ENCODE peak calls at places on chromosomes 7 and 10, in nine cellular contexts. B, F, P, N, V, X, E, W and U are unnamed samples.

GRCh38 chr10:116216676-116217075 is 56.3 kb downstream of the GFRA1 start:
- DNase-seq in B (no peak), F (no peak), P (no peak), N (no peak), V (no peak), X (no peak), E (peak; percentile 25), W (no peak), U (no peak)

GRCh38 chr10:128774979-128775378 is 648.8 kb upstream of the MKI67 start:
- DNase-seq in B (no peak), F (no peak), P (no peak), N (no peak), V (no peak), X (no peak), E (no peak), W (no peak), U (no peak)

GRCh38 chr7:128792471-128793183 is 859 bp downstream of the CCDC136 start:
- DNase-seq in B (no peak), F (no peak), P (no peak), N (no peak), V (no peak), X (no peak), E (no peak), W (no peak), U (no peak)

GRCh38 chr10:59073456-59074053 is 102.9 kb upstream of the PHYHIPL start:
- DNase-seq in B (no peak), F (no peak), P (no peak), N (no peak), V (no peak), X (no peak), E (no peak), W (no peak), U (peak; percentile 50)

GRCh38 chr7:55420535-55420934 is 55.4 kb downstream of the LANCL2 start:
- DNase-seq in B (peak; percentile 13), F (peak; percentile 33), P (no peak), N (peak; percentile 65), V (no peak), X (no peak), E (peak; percentile 52), W (no peak), U (no peak)

GRCh38 chr10:124049484-124049883 is 43.9 kb downstream of the CHST15 start:
- DNase-seq in B (no peak), F (peak; percentile 12), P (no peak), N (no peak), V (no peak), X (no peak), E (no peak), W (no peak), U (no peak)

GRCh38 chr10:102600816-102601215 is 43.5 kb upstream of the TRIM8 start:
- DNase-seq in B (no peak), F (no peak), P (no peak), N (no peak), V (no peak), X (no peak), E (no peak), W (no peak), U (no peak)

GRCh38 chr10:8404721-8405120 is 350.2 kb downstream of the GATA3 start:
- DNase-seq in B (no peak), F (no peak), P (no peak), N (no peak), V (no peak), X (peak; percentile 20), E (no peak), W (peak; percentile 58), U (peak; percentile 26)

GRCh38 chr10:112137381-112137987 is 46.1 kb downstream of the GPAM start:
- DNase-seq in B (peak; percentile 55), F (peak; percentile 73), P (peak; percentile 79), N (peak; percentile 49), V (peak; percentile 85), X (peak; percentile 82), E (peak; percentile 65), W (peak; percentile 32), U (peak; percentile 81)

GRCh38 chr10:114083040-114083439 is 39.4 kb downstream of the ADRB1 start:
- DNase-seq in B (no peak), F (no peak), P (no peak), N (no peak), V (no peak), X (no peak), E (no peak), W (no peak), U (peak; percentile 60)

GRCh38 chr10:98240524-98240923 is 27.5 kb downstream of the LOXL4 start:
- DNase-seq in B (no peak), F (no peak), P (no peak), N (no peak), V (no peak), X (no peak), E (no peak), W (no peak), U (no peak)

GRCh38 chr10:98238391-98238790 is 29.6 kb downstream of the LOXL4 start:
- DNase-seq in B (no peak), F (no peak), P (no peak), N (no peak), V (no peak), X (no peak), E (no peak), W (no peak), U (no peak)

GRCh38 chr10:98246911-98247820 is 20.8 kb downstream of the LOXL4 start:
- DNase-seq in B (peak; percentile 56), F (no peak), P (peak; percentile 68), N (peak; percentile 84), V (no peak), X (no peak), E (peak; percentile 63), W (no peak), U (no peak)

GRCh38 chr10:98244586-98244985 is 23.4 kb downstream of the LOXL4 start:
- DNase-seq in B (no peak), F (no peak), P (peak; percentile 53), N (no peak), V (no peak), X (no peak), E (no peak), W (no peak), U (no peak)

GRCh38 chr10:98242823-98243222 is 25.2 kb downstream of the LOXL4 start:
- DNase-seq in B (peak; percentile 65), F (peak; percentile 45), P (no peak), N (peak; percentile 56), V (peak; percentile 40), X (no peak), E (peak; percentile 36), W (no peak), U (no peak)
- TF ChIP-seq CTCF in B (peak; percentile 59), F (peak; percentile 33), P (peak; percentile 48), N (peak; percentile 61), V (peak; percentile 49), X (no peak), E (peak; percentile 53), W (no peak), U (no peak)

GRCh38 chr10:22417736-22418268 is 72.5 kb downstream of the SPAG6 start:
- DNase-seq in B (no peak), F (no peak), P (no peak), N (no peak), V (no peak), X (no peak), E (no peak), W (no peak), U (no peak)

GRCh38 chr10:22426653-22427052 is 81.4 kb downstream of the SPAG6 start:
- DNase-seq in B (no peak), F (no peak), P (no peak), N (no peak), V (no peak), X (no peak), E (no peak), W (no peak), U (no peak)

GRCh38 chr10:22415072-22415471 is 69.8 kb downstream of the SPAG6 start:
- DNase-seq in B (no peak), F (no peak), P (no peak), N (no peak), V (no peak), X (no peak), E (no peak), W (no peak), U (no peak)

DNA sequence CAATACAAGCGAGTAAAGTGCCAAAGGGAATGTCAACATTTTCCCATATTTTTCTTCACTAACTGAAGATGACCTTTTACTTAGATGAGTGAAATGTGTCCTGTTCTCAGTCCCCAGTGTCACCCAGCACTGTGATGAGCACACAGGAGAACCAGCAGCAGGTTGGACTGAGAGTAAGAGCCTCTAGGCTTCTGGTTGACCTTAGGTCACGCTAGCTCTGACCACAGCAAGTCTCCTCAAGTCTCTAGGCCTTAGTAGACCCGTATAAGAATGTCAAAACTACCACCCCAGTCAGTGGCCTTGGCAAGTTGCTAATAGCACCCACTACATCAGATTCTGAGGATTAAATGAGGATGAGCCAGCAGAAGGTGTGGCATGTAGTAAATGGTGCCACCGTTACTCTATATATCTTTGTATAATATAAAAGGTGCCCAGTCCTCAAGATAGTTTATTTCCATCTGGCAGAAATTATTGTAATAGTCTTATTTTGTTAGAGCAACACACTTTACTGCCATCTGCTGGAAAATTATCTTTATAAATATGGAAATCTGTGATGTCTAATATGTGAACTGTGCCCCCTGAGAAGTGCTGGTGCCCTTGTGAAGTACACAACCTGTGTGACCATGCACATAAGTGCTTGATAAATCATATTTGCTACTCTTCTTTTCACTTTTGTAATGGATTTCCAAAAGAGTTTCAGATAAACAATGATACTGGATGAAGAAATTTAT is 75.7 kb downstream of the SPAG6 start:
- DNase-seq in B (peak; percentile 59), F (peak; percentile 61), P (no peak), N (peak; percentile 16), V (no peak), X (peak; percentile 25), E (no peak), W (no peak), U (no peak)
- TF ChIP-seq CTCF in B (peak; percentile 22), F (no peak), P (peak; percentile 6), N (peak; percentile 31), V (peak; percentile 25), X (peak; percentile 0), E (no peak), W (peak; percentile 52), U (no peak)

DNA sequence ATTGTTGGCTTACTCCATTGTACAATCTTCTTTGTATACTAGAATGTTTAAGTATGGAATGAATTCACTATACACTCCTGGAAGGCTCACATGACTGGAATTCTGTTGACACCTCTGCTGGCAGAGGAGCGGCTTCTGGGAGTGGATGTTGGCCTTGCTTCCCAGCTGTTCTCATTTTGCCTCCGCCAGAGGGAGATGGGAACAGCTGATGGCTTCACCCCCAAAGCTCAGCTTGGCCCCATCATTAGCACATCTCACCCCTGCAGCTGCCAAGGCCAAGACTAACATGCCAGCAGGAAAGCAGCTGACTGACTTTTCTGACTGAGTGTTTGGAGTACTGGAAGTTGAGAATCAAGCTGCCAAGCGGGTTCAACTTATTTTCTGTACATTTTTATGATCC is 15.1 kb downstream of the ADAM12 start:
- DNase-seq in B (peak; percentile 84), F (no peak), P (no peak), N (peak; percentile 50), V (no peak), X (no peak), E (no peak), W (no peak), U (no peak)
- TF ChIP-seq CTCF in B (peak; percentile 50), F (no peak), P (no peak), N (peak; percentile 9), V (peak; percentile 19), X (no peak), E (no peak), W (no peak), U (no peak)

DNA sequence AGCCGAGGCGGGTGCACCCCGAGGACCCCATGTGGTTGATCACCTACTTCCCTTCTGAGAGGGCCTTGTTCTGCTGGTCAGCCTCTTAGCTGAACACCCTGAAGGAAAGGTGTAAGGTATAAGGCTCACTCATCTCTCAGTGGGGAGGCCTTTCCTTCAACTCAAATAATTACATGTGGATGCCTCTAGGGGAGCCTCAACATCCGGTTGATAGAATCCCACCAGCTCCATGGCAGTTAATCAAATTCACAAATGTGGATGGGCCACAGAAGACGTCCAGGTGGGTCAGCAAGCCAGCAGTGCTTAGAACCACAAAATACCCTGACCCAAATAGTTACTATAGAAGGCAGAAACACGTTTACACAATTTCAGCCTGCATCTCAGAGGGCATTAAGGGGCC is 37.7 kb upstream of the ZNF32 start:
- DNase-seq in B (no peak), F (no peak), P (no peak), N (no peak), V (no peak), X (no peak), E (no peak), W (no peak), U (no peak)
- TF ChIP-seq CTCF in B (no peak), F (no peak), P (no peak), N (no peak), V (peak; percentile 14), X (no peak), E (no peak), W (no peak), U (no peak)